ENCODE peak calls at places on chromosomes 3 and 15, in four cellular contexts. F, P, L and A are unnamed samples.
A peak's percentile ranks its signal among the peaks of the same experiment; 100 is the strongest.

GRCh38 chr3:3862534-3862933 is 63.3 kb downstream of the LRRN1 start:
- DNase-seq in F (no peak), P (no peak), L (no peak), A (no peak)

GRCh38 chr3:73405853-73406252 is 218.9 kb downstream of the PDZRN3 start:
- DNase-seq in F (no peak), P (no peak), L (no peak), A (peak; percentile 32)

GRCh38 chr3:173733029-173733652 is 335.6 kb downstream of the NLGN1 start:
- DNase-seq in F (no peak), P (no peak), L (no peak), A (peak; percentile 80)

GRCh38 chr15:60004846-60005351 is 788 bp downstream of the FOXB1 start:
- DNase-seq in F (peak; percentile 51), P (peak; percentile 73), L (no peak), A (no peak)

GRCh38 chr15:48415036-48415886 is 84.0 kb downstream of the DUT start:
- DNase-seq in F (no peak), P (no peak), L (no peak), A (no peak)

GRCh38 chr3:15527031-15527459 is 5.5 kb upstream of the COLQ start:
- DNase-seq in F (peak; percentile 35), P (no peak), L (no peak), A (no peak)

GRCh38 chr3:31565288-31565687 is 32.6 kb downstream of the STT3B start:
- DNase-seq in F (no peak), P (no peak), L (no peak), A (no peak)

GRCh38 chr3:126083511-126083912 is 412 bp downstream of the SLC41A3 start:
- DNase-seq in F (peak; percentile 26), P (no peak), L (no peak), A (peak; percentile 74)

GRCh38 chr3:33067484-33067883 is 29.5 kb downstream of the GLB1 start:
- DNase-seq in F (no peak), P (no peak), L (no peak), A (no peak)

GRCh38 chr3:129409541-129409940 is 18.9 kb downstream of the EFCAB12 start:
- DNase-seq in F (no peak), P (no peak), L (no peak), A (peak; percentile 54)

GRCh38 chr15:50685976-50686467 is 575 bp downstream of the TRPM7 start:
- DNase-seq in F (no peak), P (peak; percentile 89), L (no peak), A (peak; percentile 74)

GRCh38 chr15:38535451-38536200 is 29.0 kb downstream of the RASGRP1 start:
- DNase-seq in F (no peak), P (no peak), L (no peak), A (peak; percentile 22)

GRCh38 chr3:20161714-20162113 is 24.3 kb downstream of the SGO1 start:
- DNase-seq in F (no peak), P (no peak), L (no peak), A (no peak)

GRCh38 chr15:97750071-97750470 is 210.4 kb upstream of the ARRDC4 start:
- DNase-seq in F (no peak), P (no peak), L (no peak), A (no peak)

GRCh38 chr3:194689493-194689901 is 3.8 kb downstream of the FAM43A start:
- DNase-seq in F (no peak), P (no peak), L (no peak), A (peak; percentile 94)

GRCh38 chr3:126340081-126340511 is 17.1 kb downstream of the KLF15 start:
- DNase-seq in F (no peak), P (peak; percentile 27), L (no peak), A (no peak)

GRCh38 chr3:118636841-118637240 is 397.8 kb downstream of the IGSF11 start:
- DNase-seq in F (no peak), P (no peak), L (no peak), A (no peak)

GRCh38 chr15:44102675-44103254 is 92.3 kb downstream of the FRMD5 start:
- DNase-seq in F (peak; percentile 17), P (no peak), L (peak; percentile 59), A (peak; percentile 89)

GRCh38 chr15:90558182-90558581 is 28.5 kb downstream of the CRTC3 start:
- DNase-seq in F (no peak), P (no peak), L (no peak), A (peak; percentile 34)

GRCh38 chr15:60407406-60407805 is 9.6 kb upstream of the ANXA2 start:
- DNase-seq in F (no peak), P (no peak), L (peak; percentile 74), A (peak; percentile 92)

GRCh38 chr3:140771030-140771677 is 93.3 kb downstream of the TRIM42 start:
- DNase-seq in F (no peak), P (no peak), L (no peak), A (no peak)

GRCh38 chr3:96700322-96701315 is 113.8 kb upstream of the EPHA6 start:
- DNase-seq in F (peak; percentile 3), P (no peak), L (no peak), A (peak; percentile 18)

GRCh38 chr3:98971183-98971681 is 69.7 kb upstream of the DCBLD2 start:
- DNase-seq in F (no peak), P (no peak), L (peak; percentile 95), A (peak; percentile 36)

GRCh38 chr3:16741103-16741758 is 136.0 kb upstream of the DAZL start:
- DNase-seq in F (no peak), P (no peak), L (no peak), A (peak; percentile 63)

GRCh38 chr3:40968666-40969065 is 230.6 kb upstream of the CTNNB1 start:
- DNase-seq in F (no peak), P (no peak), L (no peak), A (no peak)

GRCh38 chr15:34188711-34189110 is 21.2 kb downstream of the KATNBL1 start:
- DNase-seq in F (no peak), P (no peak), L (no peak), A (no peak)

GRCh38 chr3:12983326-12983725 is 89.9 kb downstream of the IQSEC1 start:
- DNase-seq in F (no peak), P (no peak), L (no peak), A (no peak)

GRCh38 chr3:128226794-128227399 is 73.6 kb downstream of the EEFSEC start:
- DNase-seq in F (peak; percentile 23), P (peak; percentile 72), L (no peak), A (peak; percentile 59)

GRCh38 chr15:39591896-39592315 is 11.0 kb downstream of the THBS1 start:
- DNase-seq in F (no peak), P (no peak), L (peak; percentile 23), A (peak; percentile 26)

GRCh38 chr3:71511037-71511436 is 72.5 kb downstream of the FOXP1 start:
- DNase-seq in F (no peak), P (no peak), L (no peak), A (peak; percentile 83)

GRCh38 chr3:13011369-13012227 is 61.6 kb downstream of the IQSEC1 start:
- DNase-seq in F (no peak), P (no peak), L (no peak), A (no peak)

GRCh38 chr3:61866961-61867461 is 305.6 kb downstream of the PTPRG start:
- DNase-seq in F (no peak), P (peak; percentile 38), L (no peak), A (no peak)

GRCh38 chr3:14216257-14217048 is 37.8 kb downstream of the LSM3 start:
- DNase-seq in F (peak; percentile 74), P (no peak), L (no peak), A (no peak)

GRCh38 chr3:11367116-11367781 is 95.1 kb downstream of the ATG7 start:
- DNase-seq in F (no peak), P (no peak), L (no peak), A (peak; percentile 65)

DNA sequence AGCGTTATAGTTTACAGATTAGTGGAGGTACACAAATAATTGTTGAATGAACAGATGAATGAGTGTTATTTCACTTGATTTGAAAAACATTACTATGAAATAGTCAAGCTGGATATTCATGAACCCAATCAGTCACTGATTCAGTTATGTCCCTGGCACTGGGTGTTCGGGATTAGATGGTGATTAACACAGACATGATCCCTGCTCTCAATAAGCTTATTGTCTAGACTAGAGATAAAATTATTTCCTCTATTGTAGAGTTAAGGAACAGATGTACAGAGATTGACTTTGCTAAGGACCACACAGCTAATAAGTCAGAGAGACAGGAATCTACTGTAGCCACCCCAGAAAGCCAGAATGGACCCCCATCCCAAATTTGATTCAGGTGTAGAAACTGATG is 963 bp downstream of the GRAMD1C start:
- DNase-seq in F (no peak), P (no peak), L (no peak), A (no peak)
- H3K9ac ChIP-seq in F (no peak overlapping the region), P (peak overlapping the region; percentile 90), L (peak overlapping the region; percentile 83), A (no peak overlapping the region)

GRCh38 chr15:92797168-92798052 is 102.7 kb upstream of the CHD2 start:
- DNase-seq in F (peak; percentile 71), P (no peak), L (no peak), A (peak; percentile 95)
- H3K9ac ChIP-seq in F (no peak overlapping the region), P (peak overlapping the region; percentile 43), L (peak overlapping the region; percentile 69), A (peak overlapping the region; percentile 68)

GRCh38 chr3:186273586-186273985 is 88.4 kb downstream of the DGKG start:
- DNase-seq in F (no peak), P (no peak), L (no peak), A (no peak)
- H3K9ac ChIP-seq in F (no peak overlapping the region), P (no peak overlapping the region), L (no peak overlapping the region), A (no peak overlapping the region)

GRCh38 chr3:159830523-159831151 is 158.0 kb upstream of the IL12A start:
- DNase-seq in F (no peak), P (no peak), L (no peak), A (peak; percentile 20)

GRCh38 chr3:159832024-159832423 is 156.6 kb upstream of the IL12A start:
- DNase-seq in F (no peak), P (no peak), L (no peak), A (no peak)

GRCh38 chr3:159828542-159828943 is 160.1 kb upstream of the IL12A start:
- DNase-seq in F (no peak), P (no peak), L (no peak), A (peak; percentile 94)

GRCh38 chr3:159831466-159831865 is 157.2 kb upstream of the IL12A start:
- DNase-seq in F (no peak), P (no peak), L (no peak), A (no peak)

DNA sequence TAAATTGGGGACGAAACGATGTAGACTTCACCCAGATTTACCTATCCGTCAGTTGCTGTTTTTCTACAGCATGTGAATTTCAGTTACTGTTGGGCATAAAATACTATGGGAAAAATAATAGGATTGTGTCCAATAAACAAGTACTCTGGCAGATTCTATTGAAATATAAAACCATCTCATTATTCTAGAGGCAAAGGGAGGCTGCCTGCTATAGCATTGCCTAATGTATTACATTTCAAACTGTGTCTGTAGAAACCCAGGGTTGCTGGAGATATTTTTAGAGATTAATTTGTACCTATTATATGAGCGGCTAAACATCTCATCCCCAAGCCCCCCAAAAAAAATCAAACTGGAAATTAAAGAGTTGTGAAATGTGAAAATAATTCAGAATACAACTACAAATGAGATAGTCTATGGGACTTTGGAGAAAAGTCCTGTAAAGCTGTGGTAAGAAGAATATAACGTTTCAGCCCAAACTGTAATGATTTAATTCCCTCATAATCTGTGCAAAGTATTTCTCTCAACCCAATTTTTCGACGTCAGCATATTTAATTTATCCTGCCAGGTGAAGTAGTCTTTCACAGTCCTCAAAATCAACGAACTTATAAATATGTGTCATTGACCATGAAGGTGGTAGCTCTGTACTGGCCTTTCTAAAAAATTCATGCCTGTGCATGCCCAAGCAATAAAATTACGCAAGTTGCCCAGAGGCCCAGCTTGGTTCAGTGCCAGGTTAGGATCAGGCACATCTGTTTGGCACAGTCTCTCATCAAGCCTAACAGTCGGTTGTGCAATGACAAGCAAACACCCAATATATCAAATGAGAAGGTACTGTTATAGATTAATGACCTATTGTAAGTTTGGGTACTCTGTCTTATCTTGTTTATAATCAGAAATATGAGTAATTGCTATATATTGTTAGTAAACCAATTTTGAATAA is 159.3 kb upstream of the IL12A start:
- DNase-seq in F (no peak), P (peak; percentile 79), L (peak; percentile 97), A (peak; percentile 94)
- H3K9ac ChIP-seq in F (no peak overlapping the region), P (peak overlapping the region; percentile 10), L (peak overlapping the region; percentile 41), A (peak overlapping the region; percentile 52)